ENCODE peak calls at places on chromosomes 11 and 22, in eight cellular contexts. S is body of pancreas, L is upper lobe of left lung, H is tibial artery, G is neural progenitor cell, F is prostate gland, U is WERI-Rb-1, V is MM.1S. P is an unnamed sample. For H3K9me3, the result is how much of the 10 kb centered on the place peaks cover.

GRCh38 chr11:22666700-22667439 is 459 bp downstream of the GAS2 start:
- DNase-seq in V (peak), S (peak), H (no peak), U (peak), F (peak), L (peak), G (peak), P (peak)

GRCh38 chr11:7204778-7205177 is 46.9 kb upstream of the SYT9 start:
- DNase-seq in U (no peak), G (no peak), S (no peak), L (no peak), V (no peak), F (no peak), H (no peak), P (no peak)

GRCh38 chr11:14110629-14111028 is 148.1 kb downstream of the SPON1 start:
- DNase-seq in S (no peak), H (no peak), G (no peak), V (no peak), L (no peak), U (no peak), F (no peak), P (no peak)

GRCh38 chr22:43275545-43275981 is 67.6 kb downstream of the SCUBE1 start:
- DNase-seq in U (no peak), S (no peak), V (no peak), G (peak), F (no peak), L (no peak), H (no peak), P (peak)

GRCh38 chr22:26364066-26365015 is 64.7 kb upstream of the ASPHD2 start:
- DNase-seq in L (no peak), S (peak), V (peak), H (peak), G (peak), F (peak), U (peak), P (peak)

GRCh38 chr11:58625086-58625485 is 2.6 kb downstream of the CNTF start:
- DNase-seq in V (no peak), F (no peak), S (no peak), U (no peak), L (no peak), G (no peak), H (no peak), P (no peak)

GRCh38 chr11:33191456-33191855 is 30.2 kb upstream of the CSTF3 start:
- DNase-seq in F (no peak), H (no peak), V (no peak), L (no peak), G (no peak), S (no peak), U (no peak), P (no peak)

GRCh38 chr11:124657922-124658321 is 15.6 kb downstream of the SIAE start:
- DNase-seq in G (no peak), L (no peak), U (no peak), F (no peak), S (no peak), V (no peak), H (no peak), P (no peak)

GRCh38 chr11:94814238-94814976 is 46.3 kb downstream of the AMOTL1 start:
- DNase-seq in F (no peak), V (no peak), U (no peak), H (no peak), S (no peak), L (no peak), G (no peak), P (no peak)

GRCh38 chr22:47210112-47210657 is 447.7 kb downstream of the TBC1D22A start:
- DNase-seq in V (no peak), L (no peak), H (no peak), F (no peak), G (no peak), U (no peak), S (no peak), P (peak)

GRCh38 chr22:47209077-47209514 is 446.6 kb downstream of the TBC1D22A start:
- DNase-seq in V (no peak), L (no peak), G (no peak), H (no peak), F (no peak), S (no peak), U (no peak), P (no peak)

GRCh38 chr22:47209547-47210023 is 447.1 kb downstream of the TBC1D22A start:
- DNase-seq in U (no peak), L (peak), S (no peak), H (no peak), G (no peak), F (no peak), V (no peak), P (peak)

GRCh38 chr22:47207846-47208554 is 445.6 kb downstream of the TBC1D22A start:
- DNase-seq in V (peak), F (no peak), S (no peak), L (no peak), G (no peak), H (no peak), U (no peak), P (peak)

DNA sequence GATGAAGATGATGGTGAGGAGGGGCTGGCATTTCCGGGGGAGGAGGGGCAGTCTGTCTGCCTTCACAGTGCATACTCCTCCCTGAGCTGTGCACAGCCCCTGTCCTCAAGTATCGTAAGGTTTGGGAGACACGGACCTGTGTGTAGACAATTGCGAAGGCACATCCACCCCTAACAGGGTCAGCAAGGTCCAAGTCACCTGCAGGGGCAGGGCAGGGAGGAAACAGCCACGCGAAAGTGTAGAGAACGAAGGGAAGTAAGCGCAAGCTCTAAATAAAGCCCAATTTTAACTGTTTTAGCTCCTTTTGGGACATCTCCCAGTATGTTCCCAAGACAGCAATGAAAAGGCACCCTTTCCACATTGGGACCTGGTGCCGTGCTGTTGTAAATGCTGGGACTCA is 448.2 kb downstream of the TBC1D22A start:
- DNase-seq in H (no peak), F (no peak), L (no peak), G (no peak), U (no peak), V (no peak), S (no peak), P (no peak)
- H3K9me3 ChIP-seq in H (under half), F (under half), L (under half), G (under half), U (under half), V (under half), S (under half), P (under half)

DNA sequence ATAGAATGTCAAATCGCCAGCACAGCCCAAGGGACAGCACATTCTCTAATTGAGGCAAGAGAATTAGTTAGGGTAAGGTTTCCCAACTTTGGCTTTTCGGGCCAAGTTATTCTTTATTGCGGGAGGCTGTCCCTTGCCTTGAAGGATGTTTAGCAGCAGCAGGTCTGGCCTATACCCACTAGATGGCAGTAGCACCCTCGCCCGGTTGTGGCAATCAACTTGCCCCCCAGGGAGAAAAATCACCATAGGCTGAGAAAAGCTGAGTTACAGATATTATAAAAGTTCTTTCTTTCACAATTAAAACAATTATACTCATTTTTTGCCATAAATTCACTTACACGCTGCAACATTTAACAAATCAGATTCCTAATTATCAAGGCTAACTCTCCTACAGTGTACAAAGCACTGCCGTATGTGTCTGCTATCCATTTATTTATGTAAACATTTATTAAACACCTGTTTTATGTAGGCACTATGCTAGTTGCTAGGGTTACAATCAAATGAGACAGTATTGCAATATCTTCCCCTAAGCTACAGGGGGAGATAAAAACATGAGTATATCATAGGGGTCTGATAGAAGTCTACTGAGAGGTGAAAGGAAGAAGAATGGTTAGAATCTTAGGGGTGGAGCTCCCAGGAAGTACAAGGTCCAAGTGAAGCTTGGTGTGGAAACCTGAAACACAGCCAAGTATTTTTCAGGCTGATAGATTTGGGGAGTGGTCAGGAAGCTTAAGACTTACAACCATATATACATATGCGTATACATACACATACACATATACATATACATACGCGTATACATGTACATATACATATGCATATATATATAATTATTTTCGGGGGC is 452.3 kb downstream of the RAB38 start:
- DNase-seq in L (no peak), H (no peak), U (peak), F (no peak), G (peak), V (peak), S (no peak), P (peak)
- TF ChIP-seq CTCF in L (peak), H (peak), U (peak), F (no peak), G (peak), V (peak), S (peak), P (peak)

GRCh38 chr11:35970445-35970844 is 26.6 kb downstream of the LDLRAD3 start:
- DNase-seq in F (no peak), H (no peak), G (no peak), U (no peak), L (no peak), S (no peak), V (no peak), P (no peak)
- H3K9me3 ChIP-seq in F (under half), H (under half), G (under half), U (under half), L (under half), S (under half), V (under half), P (under half)

DNA sequence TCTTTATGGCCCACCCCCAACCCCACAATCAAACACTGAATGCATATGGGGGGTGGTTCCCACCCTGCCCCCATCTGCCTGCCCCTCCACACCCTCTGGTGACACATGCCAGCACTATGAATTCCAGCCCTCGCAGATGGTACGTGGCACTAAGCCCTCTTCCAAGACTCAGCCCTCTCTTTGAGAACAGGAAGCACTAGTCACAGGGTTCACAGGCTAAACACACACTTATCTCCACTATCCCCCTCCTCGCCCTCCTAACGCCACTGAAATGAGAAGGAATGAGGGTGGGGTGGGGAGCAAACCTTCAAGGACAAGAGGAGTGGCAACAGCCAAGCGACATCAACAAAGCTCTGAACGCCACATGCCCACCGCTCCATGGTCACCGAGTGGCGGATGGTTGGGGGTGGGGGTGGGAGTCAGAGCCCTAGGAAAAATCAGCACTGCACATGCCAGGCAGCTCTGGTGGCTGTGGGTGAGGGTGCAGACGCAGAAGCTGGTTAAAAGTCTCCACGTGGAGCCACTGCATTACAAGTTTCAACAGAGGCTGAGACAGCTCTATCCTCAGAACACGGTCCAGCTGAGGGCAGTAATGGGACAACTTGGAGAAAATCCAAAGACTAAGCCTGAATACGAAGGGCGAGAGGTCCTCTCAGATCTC is 33.6 kb downstream of the TMEM184B start:
- DNase-seq in F (peak), G (no peak), U (no peak), S (peak), L (peak), V (no peak), H (peak), P (no peak)
- TF ChIP-seq CTCF in F (no peak), G (no peak), U (no peak), S (peak), L (peak), V (no peak), H (peak), P (no peak)

GRCh38 chr11:28137832-28138231 is 29.6 kb downstream of the METTL15 start:
- DNase-seq in G (no peak), U (no peak), V (no peak), F (no peak), L (no peak), S (no peak), H (no peak), P (no peak)
- H3K9me3 ChIP-seq in G (under half), U (under half), V (under half), F (under half), L (under half), S (under half), H (under half), P (half or more)

DNA sequence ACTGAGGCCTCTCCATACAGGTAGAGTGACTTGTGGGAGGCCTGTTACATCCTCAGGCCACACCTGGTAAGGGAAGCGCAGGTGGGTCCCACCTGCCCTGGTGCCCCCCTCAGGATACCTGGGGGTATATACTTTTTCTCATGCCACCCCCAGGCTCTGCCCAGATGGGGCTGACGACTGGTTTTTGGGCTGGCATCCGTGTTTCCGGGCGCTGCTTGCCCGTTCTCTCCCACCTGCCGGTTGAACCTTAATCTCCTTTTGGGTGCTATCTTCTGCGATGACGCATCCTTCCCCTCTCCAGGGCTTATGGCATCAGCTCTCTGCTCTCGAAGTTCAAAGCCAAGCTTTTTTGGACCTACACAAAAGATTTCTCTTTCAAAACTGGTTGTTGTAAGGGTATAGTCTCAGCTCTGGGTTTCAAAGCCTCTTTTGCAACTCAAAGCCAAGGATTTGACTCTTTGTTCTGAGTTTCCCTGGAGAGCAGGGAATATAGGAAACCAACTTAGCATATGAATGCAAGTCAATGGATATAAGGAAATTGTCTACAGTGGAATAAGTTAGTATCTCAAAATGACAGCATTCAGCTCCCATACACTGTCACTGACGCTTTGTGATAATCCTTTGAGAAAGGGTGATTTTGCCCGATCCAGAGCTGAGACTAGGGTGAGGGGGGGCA is 8.6 kb upstream of the LRRC10B start:
- DNase-seq in G (no peak), F (no peak), S (no peak), H (no peak), L (no peak), V (no peak), U (no peak), P (peak)
- TF ChIP-seq CTCF in G (no peak), F (no peak), S (no peak), H (no peak), L (no peak), V (no peak), U (no peak), P (no peak)

GRCh38 chr22:47291565-47292495 is 529.4 kb downstream of the TBC1D22A start:
- DNase-seq in U (peak), G (no peak), S (no peak), H (peak), V (no peak), F (no peak), L (no peak), P (no peak)
- H3K9me3 ChIP-seq in U (under half), G (under half), S (under half), H (under half), V (under half), F (under half), L (under half), P (half or more)

DNA sequence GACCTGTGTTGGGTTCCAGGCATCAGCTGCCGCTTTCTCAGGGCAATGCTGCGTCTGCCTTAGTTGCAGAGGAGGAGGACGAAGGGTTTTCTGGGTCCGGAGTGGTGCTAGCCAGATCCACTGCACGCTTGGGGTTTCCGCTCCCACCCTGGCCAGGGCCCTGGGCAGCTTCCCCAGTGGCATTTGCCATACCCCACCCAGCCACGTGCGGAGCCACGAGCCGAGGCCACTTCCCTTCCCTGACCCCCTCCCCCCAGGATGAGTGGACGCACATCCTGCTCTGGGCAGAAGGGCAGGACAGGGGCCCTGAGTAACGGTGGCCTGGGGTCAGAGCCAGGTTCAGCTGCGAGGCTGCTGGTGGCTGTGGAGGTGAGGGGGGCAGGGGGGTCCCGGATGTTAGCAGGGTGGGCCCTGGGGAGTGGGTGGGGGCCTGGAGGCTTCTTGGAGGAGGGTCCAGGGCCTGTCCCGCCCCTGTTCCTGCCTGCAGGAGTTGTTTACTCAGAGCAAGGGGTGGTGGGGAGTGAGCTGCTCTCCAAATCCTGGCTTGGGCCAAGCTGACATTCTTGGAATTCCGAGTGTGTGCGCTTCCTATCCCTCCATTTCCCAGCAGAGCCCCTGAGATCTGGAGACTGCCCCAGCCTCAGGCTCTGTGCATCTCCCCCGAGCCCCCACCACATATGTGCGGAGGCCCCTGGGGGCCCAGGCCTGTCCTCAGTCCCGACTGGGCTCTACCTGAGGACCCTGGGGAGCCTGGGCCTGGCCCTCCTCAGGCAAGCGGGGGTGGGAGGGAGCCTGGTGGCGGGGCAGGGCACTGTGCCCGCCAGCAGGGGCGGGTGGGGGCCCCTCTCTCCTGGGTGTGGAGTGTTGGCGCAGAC is 1.4 kb downstream of the TSPAN4 start:
- DNase-seq in G (peak), U (no peak), F (peak), H (peak), S (peak), V (no peak), L (peak), P (peak)
- TF ChIP-seq CTCF in G (peak), U (no peak), F (no peak), H (no peak), S (no peak), V (no peak), L (peak), P (no peak)

DNA sequence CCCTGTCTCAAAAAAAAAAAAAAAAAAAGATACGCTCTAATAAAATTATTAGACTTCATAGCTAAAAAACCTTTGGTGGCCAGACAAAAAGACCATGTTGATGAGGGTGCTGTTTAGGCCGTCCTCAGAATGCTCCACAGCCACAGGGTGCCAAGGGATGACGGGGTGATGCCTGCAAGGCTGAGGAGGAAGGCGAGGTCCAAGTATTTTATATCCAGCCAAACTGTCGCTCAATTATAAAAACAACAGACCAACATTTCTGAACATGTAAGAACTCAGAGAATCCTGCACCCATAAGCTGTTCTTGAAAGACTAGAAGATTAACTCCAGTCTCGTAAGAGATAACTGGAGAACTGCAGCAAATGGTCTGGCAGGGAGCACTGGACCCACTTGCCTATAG is 29.2 kb downstream of the TBX1 start:
- DNase-seq in F (no peak), V (no peak), S (no peak), U (no peak), G (no peak), L (no peak), H (no peak), P (no peak)
- H3K9me3 ChIP-seq in F (under half), V (under half), S (under half), U (under half), G (under half), L (under half), H (under half), P (under half)

DNA sequence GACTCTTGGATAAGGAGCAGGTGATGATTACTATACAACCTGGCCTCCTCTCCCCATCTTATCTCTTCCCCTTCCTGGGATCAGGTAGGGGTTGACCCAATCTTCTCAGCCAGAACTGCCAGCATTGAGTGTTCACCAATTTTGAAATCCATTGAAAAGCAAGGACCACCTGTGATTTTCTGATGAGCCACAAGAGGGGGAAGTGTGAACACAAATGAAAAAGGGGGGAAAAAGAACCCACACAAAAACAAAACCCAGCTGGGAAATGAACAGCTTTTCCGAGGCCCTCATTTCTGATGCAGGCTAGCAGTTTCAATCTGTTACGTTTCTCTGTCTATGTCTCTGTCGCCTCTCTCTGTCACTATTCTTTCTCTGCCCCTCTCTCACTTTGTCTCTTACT is 161.9 kb downstream of the INSC start:
- DNase-seq in S (no peak), V (no peak), G (peak), L (no peak), F (no peak), U (peak), H (no peak), P (peak)
- TF ChIP-seq CTCF in S (peak), V (peak), G (peak), L (no peak), F (no peak), U (peak), H (no peak), P (peak)